ENCODE peak calls at places on chromosomes 5 and 9, in five cellular contexts. One of them, this sample, is unnamed.

GRCh38 chr5:121144764-121145163 is 680.7 kb downstream of the PRR16 start:
- DNase-seq in NCI-H1436: no peak
- DNase-seq in islet precursor cell: no peak
- DNase-seq in ACHN: peak
- DNase-seq in stimulated activated CD8-positive, alpha-beta memory T cell treated with anti-CD3 and anti-CD28 coated beads, Interleukin-15, amount 100 ng/mL, for 24 hours: no peak
- DNase-seq in this sample: peak

GRCh38 chr5:109016300-109016699 is 268.6 kb downstream of the FER start:
- DNase-seq in stimulated activated CD8-positive, alpha-beta memory T cell treated with anti-CD3 and anti-CD28 coated beads, Interleukin-15, amount 100 ng/mL, for 24 hours: no peak
- DNase-seq in ACHN: no peak
- DNase-seq in NCI-H1436: no peak
- DNase-seq in islet precursor cell: no peak
- DNase-seq in this sample: no peak

GRCh38 chr5:110916373-110917049 is 155.0 kb upstream of the TSLP start:
- DNase-seq in NCI-H1436: no peak
- DNase-seq in ACHN: peak
- DNase-seq in stimulated activated CD8-positive, alpha-beta memory T cell treated with anti-CD3 and anti-CD28 coated beads, Interleukin-15, amount 100 ng/mL, for 24 hours: no peak
- DNase-seq in islet precursor cell: peak
- DNase-seq in this sample: peak

GRCh38 chr9:7137571-7137970 is 379.8 kb downstream of the KDM4C start:
- DNase-seq in islet precursor cell: no peak
- DNase-seq in stimulated activated CD8-positive, alpha-beta memory T cell treated with anti-CD3 and anti-CD28 coated beads, Interleukin-15, amount 100 ng/mL, for 24 hours: no peak
- DNase-seq in NCI-H1436: no peak
- DNase-seq in ACHN: no peak
- DNase-seq in this sample: peak

GRCh38 chr9:36100532-36100931 is 36.0 kb upstream of the GLIPR2 start:
- DNase-seq in stimulated activated CD8-positive, alpha-beta memory T cell treated with anti-CD3 and anti-CD28 coated beads, Interleukin-15, amount 100 ng/mL, for 24 hours: no peak
- DNase-seq in islet precursor cell: peak
- DNase-seq in ACHN: peak
- DNase-seq in NCI-H1436: no peak
- DNase-seq in this sample: peak

GRCh38 chr5:159480849-159481248 is 150.6 kb upstream of the IL12B start:
- DNase-seq in ACHN: no peak
- DNase-seq in islet precursor cell: no peak
- DNase-seq in NCI-H1436: no peak
- DNase-seq in stimulated activated CD8-positive, alpha-beta memory T cell treated with anti-CD3 and anti-CD28 coated beads, Interleukin-15, amount 100 ng/mL, for 24 hours: no peak
- DNase-seq in this sample: no peak

GRCh38 chr5:176792584-176793342 is 17.6 kb upstream of the UNC5A start:
- DNase-seq in NCI-H1436: no peak
- DNase-seq in ACHN: no peak
- DNase-seq in stimulated activated CD8-positive, alpha-beta memory T cell treated with anti-CD3 and anti-CD28 coated beads, Interleukin-15, amount 100 ng/mL, for 24 hours: no peak
- DNase-seq in islet precursor cell: no peak
- DNase-seq in this sample: no peak

GRCh38 chr5:151155777-151156731 is 1.5 kb downstream of the ANXA6 start:
- DNase-seq in stimulated activated CD8-positive, alpha-beta memory T cell treated with anti-CD3 and anti-CD28 coated beads, Interleukin-15, amount 100 ng/mL, for 24 hours: no peak
- DNase-seq in NCI-H1436: no peak
- DNase-seq in islet precursor cell: no peak
- DNase-seq in ACHN: no peak
- DNase-seq in this sample: peak

GRCh38 chr5:177972613-177973012 is 23.4 kb downstream of the PROP1 start:
- DNase-seq in ACHN: no peak
- DNase-seq in islet precursor cell: no peak
- DNase-seq in stimulated activated CD8-positive, alpha-beta memory T cell treated with anti-CD3 and anti-CD28 coated beads, Interleukin-15, amount 100 ng/mL, for 24 hours: no peak
- DNase-seq in NCI-H1436: no peak
- DNase-seq in this sample: no peak

GRCh38 chr5:68290260-68290674 is 74.7 kb downstream of the PIK3R1 start:
- DNase-seq in NCI-H1436: no peak
- DNase-seq in ACHN: peak
- DNase-seq in islet precursor cell: no peak
- DNase-seq in stimulated activated CD8-positive, alpha-beta memory T cell treated with anti-CD3 and anti-CD28 coated beads, Interleukin-15, amount 100 ng/mL, for 24 hours: no peak
- DNase-seq in this sample: no peak

GRCh38 chr9:34413229-34413852 is 36.6 kb upstream of the MYORG start:
- DNase-seq in NCI-H1436: no peak
- DNase-seq in ACHN: peak
- DNase-seq in islet precursor cell: peak
- DNase-seq in stimulated activated CD8-positive, alpha-beta memory T cell treated with anti-CD3 and anti-CD28 coated beads, Interleukin-15, amount 100 ng/mL, for 24 hours: no peak
- DNase-seq in this sample: peak

GRCh38 chr9:92616199-92617129 is 53.5 kb downstream of the IPPK start:
- DNase-seq in stimulated activated CD8-positive, alpha-beta memory T cell treated with anti-CD3 and anti-CD28 coated beads, Interleukin-15, amount 100 ng/mL, for 24 hours: no peak
- DNase-seq in ACHN: no peak
- DNase-seq in NCI-H1436: no peak
- DNase-seq in islet precursor cell: no peak
- DNase-seq in this sample: no peak

GRCh38 chr5:124102491-124102890 is 590.5 kb downstream of the CSNK1G3 start:
- DNase-seq in islet precursor cell: no peak
- DNase-seq in NCI-H1436: no peak
- DNase-seq in ACHN: no peak
- DNase-seq in stimulated activated CD8-positive, alpha-beta memory T cell treated with anti-CD3 and anti-CD28 coated beads, Interleukin-15, amount 100 ng/mL, for 24 hours: no peak
- DNase-seq in this sample: no peak

GRCh38 chr9:899440-900184 is 58.1 kb downstream of the DMRT1 start:
- DNase-seq in stimulated activated CD8-positive, alpha-beta memory T cell treated with anti-CD3 and anti-CD28 coated beads, Interleukin-15, amount 100 ng/mL, for 24 hours: no peak
- DNase-seq in islet precursor cell: peak
- DNase-seq in ACHN: no peak
- DNase-seq in NCI-H1436: no peak
- DNase-seq in this sample: peak

GRCh38 chr5:55636177-55636576 is 75.9 kb downstream of the SLC38A9 start:
- DNase-seq in stimulated activated CD8-positive, alpha-beta memory T cell treated with anti-CD3 and anti-CD28 coated beads, Interleukin-15, amount 100 ng/mL, for 24 hours: no peak
- DNase-seq in islet precursor cell: no peak
- DNase-seq in ACHN: no peak
- DNase-seq in NCI-H1436: no peak
- DNase-seq in this sample: no peak

GRCh38 chr5:150778103-150778516 is 447 bp upstream of the SMIM3 start:
- DNase-seq in NCI-H1436: no peak
- DNase-seq in islet precursor cell: no peak
- DNase-seq in ACHN: no peak
- DNase-seq in stimulated activated CD8-positive, alpha-beta memory T cell treated with anti-CD3 and anti-CD28 coated beads, Interleukin-15, amount 100 ng/mL, for 24 hours: no peak
- DNase-seq in this sample: no peak

GRCh38 chr9:70257991-70258691 is 637 bp upstream of the SMC5 start:
- DNase-seq in islet precursor cell: peak
- DNase-seq in NCI-H1436: peak
- DNase-seq in ACHN: peak
- DNase-seq in stimulated activated CD8-positive, alpha-beta memory T cell treated with anti-CD3 and anti-CD28 coated beads, Interleukin-15, amount 100 ng/mL, for 24 hours: no peak
- DNase-seq in this sample: peak

GRCh38 chr9:113131689-113132151 is 19.1 kb upstream of the SLC31A2 start:
- DNase-seq in ACHN: peak
- DNase-seq in islet precursor cell: peak
- DNase-seq in stimulated activated CD8-positive, alpha-beta memory T cell treated with anti-CD3 and anti-CD28 coated beads, Interleukin-15, amount 100 ng/mL, for 24 hours: no peak
- DNase-seq in NCI-H1436: no peak
- DNase-seq in this sample: peak

GRCh38 chr9:69674741-69675438 is 2.7 kb upstream of the APBA1 start:
- DNase-seq in islet precursor cell: no peak
- DNase-seq in stimulated activated CD8-positive, alpha-beta memory T cell treated with anti-CD3 and anti-CD28 coated beads, Interleukin-15, amount 100 ng/mL, for 24 hours: no peak
- DNase-seq in NCI-H1436: no peak
- DNase-seq in ACHN: no peak
- DNase-seq in this sample: no peak

GRCh38 chr5:3736466-3736865 is 140.8 kb downstream of the IRX1 start:
- DNase-seq in islet precursor cell: no peak
- DNase-seq in ACHN: no peak
- DNase-seq in stimulated activated CD8-positive, alpha-beta memory T cell treated with anti-CD3 and anti-CD28 coated beads, Interleukin-15, amount 100 ng/mL, for 24 hours: no peak
- DNase-seq in NCI-H1436: no peak
- DNase-seq in this sample: no peak

GRCh38 chr9:83599071-83599470 is 23.9 kb upstream of the IDNK start:
- DNase-seq in NCI-H1436: no peak
- DNase-seq in stimulated activated CD8-positive, alpha-beta memory T cell treated with anti-CD3 and anti-CD28 coated beads, Interleukin-15, amount 100 ng/mL, for 24 hours: no peak
- DNase-seq in islet precursor cell: no peak
- DNase-seq in ACHN: no peak
- DNase-seq in this sample: peak

GRCh38 chr5:157172408-157172807 is 6.3 kb upstream of the GARIN3 start:
- DNase-seq in ACHN: no peak
- DNase-seq in NCI-H1436: no peak
- DNase-seq in stimulated activated CD8-positive, alpha-beta memory T cell treated with anti-CD3 and anti-CD28 coated beads, Interleukin-15, amount 100 ng/mL, for 24 hours: peak
- DNase-seq in islet precursor cell: no peak
- DNase-seq in this sample: peak